ENCODE peak calls at places on chromosomes 16 and 17, in seven cellular contexts. L is head of caudate nucleus; J is T follicular helper cell; U is AG04450; E is A673; C is activated naive CD4-positive, alpha-beta T cell; O is NCI-H460. S is an unnamed sample.

GRCh38 chr17:17843096-17843495 is 6.3 kb upstream of the SREBF1 start:
- DNase-seq in L (no peak), J (no peak), U (no peak), E (no peak), C (no peak), O (no peak), S (peak)

GRCh38 chr17:31511176-31511540 is 119.7 kb downstream of the RAB11FIP4 start:
- DNase-seq in L (no peak), J (no peak), U (no peak), E (no peak), C (no peak), O (no peak), S (peak)

GRCh38 chr17:68401288-68401687 is 56.0 kb downstream of the WIPI1 start:
- DNase-seq in L (no peak), J (no peak), U (no peak), E (no peak), C (no peak), O (no peak), S (no peak)

GRCh38 chr17:43908111-43908721 is 880 bp upstream of the MPP2 start:
- DNase-seq in L (peak), J (peak), U (peak), E (peak), C (peak), O (peak), S (peak)

GRCh38 chr17:49742256-49742655 is 21.7 kb downstream of the FAM117A start:
- DNase-seq in L (no peak), J (no peak), U (no peak), E (no peak), C (no peak), O (no peak), S (no peak)

GRCh38 chr16:15564619-15565339 is 78.2 kb downstream of the MARF1 start:
- DNase-seq in L (no peak), J (no peak), U (no peak), E (no peak), C (no peak), O (no peak), S (no peak)

GRCh38 chr17:76353004-76353598 is 615 bp downstream of the PRPSAP1 start:
- DNase-seq in L (no peak), J (no peak), U (no peak), E (no peak), C (no peak), O (no peak), S (peak)

GRCh38 chr17:48610282-48611211 is at the start of gene HOXB7:
- DNase-seq in L (peak), J (no peak), U (no peak), E (peak), C (no peak), O (no peak), S (peak)

GRCh38 chr16:79801550-79802090 is 201.1 kb upstream of the MAF start:
- DNase-seq in L (no peak), J (no peak), U (no peak), E (no peak), C (no peak), O (no peak), S (no peak)

GRCh38 chr16:12255473-12255872 is 278.9 kb downstream of the SNX29 start:
- DNase-seq in L (no peak), J (no peak), U (no peak), E (no peak), C (no peak), O (no peak), S (no peak)

GRCh38 chr17:6047966-6048365 is 22.2 kb upstream of the WSCD1 start:
- DNase-seq in L (no peak), J (no peak), U (no peak), E (no peak), C (no peak), O (no peak), S (no peak)

GRCh38 chr17:50580636-50581035 is 20.1 kb downstream of the CACNA1G start:
- DNase-seq in L (no peak), J (no peak), U (no peak), E (no peak), C (no peak), O (no peak), S (no peak)

GRCh38 chr16:86635181-86635580 is 56.8 kb downstream of the FOXL1 start:
- DNase-seq in L (no peak), J (no peak), U (no peak), E (peak), C (no peak), O (no peak), S (peak)

GRCh38 chr16:72848045-72848410 is 199.9 kb downstream of the ZFHX3 start:
- DNase-seq in L (no peak), J (no peak), U (no peak), E (no peak), C (no peak), O (no peak), S (no peak)

GRCh38 chr17:30921544-30922196 is at the start of gene ADAP2:
- DNase-seq in L (peak), J (no peak), U (no peak), E (no peak), C (no peak), O (peak), S (peak)

GRCh38 chr17:77809814-77810213 is 148.7 kb upstream of the TNRC6C start:
- DNase-seq in L (no peak), J (no peak), U (no peak), E (no peak), C (no peak), O (no peak), S (no peak)

GRCh38 chr17:39486242-39486641 is 25.0 kb downstream of the CDK12 start:
- DNase-seq in L (no peak), J (no peak), U (no peak), E (no peak), C (no peak), O (no peak), S (no peak)

GRCh38 chr17:9409430-9409829 is 166.2 kb downstream of the STX8 start:
- DNase-seq in L (no peak), J (no peak), U (no peak), E (peak), C (no peak), O (no peak), S (no peak)

GRCh38 chr16:1786242-1787055 is 3.7 kb downstream of the NUBP2 start:
- DNase-seq in L (no peak), J (no peak), U (no peak), E (no peak), C (no peak), O (no peak), S (peak)

GRCh38 chr16:50467943-50468748 is 80.0 kb upstream of the NKD1 start:
- DNase-seq in L (peak), J (no peak), U (no peak), E (no peak), C (no peak), O (no peak), S (no peak)

GRCh38 chr17:63445571-63446217 is 412 bp downstream of the CYB561 start:
- DNase-seq in L (no peak), J (peak), U (no peak), E (no peak), C (no peak), O (peak), S (peak)

GRCh38 chr17:74380959-74381808 is 13.9 kb downstream of the GPR142 start:
- DNase-seq in L (no peak), J (no peak), U (no peak), E (no peak), C (no peak), O (no peak), S (no peak)

GRCh38 chr17:57142925-57143324 is 57.9 kb downstream of the AKAP1 start:
- DNase-seq in L (no peak), J (no peak), U (no peak), E (no peak), C (no peak), O (no peak), S (no peak)

GRCh38 chr16:88059701-88060386 is 108.6 kb downstream of the BANP start:
- DNase-seq in L (no peak), J (no peak), U (no peak), E (no peak), C (no peak), O (no peak), S (peak)

GRCh38 chr16:11049396-11050059 is 105.2 kb downstream of the CLEC16A start:
- DNase-seq in L (no peak), J (no peak), U (no peak), E (no peak), C (no peak), O (no peak), S (no peak)

GRCh38 chr17:48162946-48163506 is 55.5 kb downstream of the SNX11 start:
- DNase-seq in L (no peak), J (no peak), U (no peak), E (peak), C (no peak), O (no peak), S (no peak)

GRCh38 chr16:6656760-6657159 is 675.9 kb upstream of the RBFOX1 start:
- DNase-seq in L (no peak), J (no peak), U (no peak), E (no peak), C (no peak), O (no peak), S (no peak)

GRCh38 chr16:58011652-58012051 is 10.4 kb downstream of the USB1 start:
- DNase-seq in L (no peak), J (no peak), U (peak), E (peak), C (no peak), O (no peak), S (no peak)

GRCh38 chr17:40343126-40344119 is 21.1 kb downstream of the GJD3 start:
- DNase-seq in L (no peak), J (no peak), U (no peak), E (no peak), C (no peak), O (no peak), S (no peak)

GRCh38 chr16:74290356-74290755 is 6.3 kb upstream of the PSMD7 start:
- DNase-seq in L (no peak), J (no peak), U (no peak), E (no peak), C (no peak), O (no peak), S (no peak)